ENCODE peak calls at places on chromosomes 13 and 19, in seven cellular contexts. One of them, this sample, is unnamed.

GRCh38 chr13:112818698-112819045 is 128.8 kb downstream of the ATP11A start:
- DNase-seq in OCI-LY7: no peak
- DNase-seq in lower lobe of right lung: no peak
- DNase-seq in CD8-positive, alpha-beta T cell: no peak
- DNase-seq in H1: no peak
- DNase-seq in neural progenitor cell: no peak
- DNase-seq in AG10803: no peak
- DNase-seq in this sample: no peak

GRCh38 chr13:37375724-37376123 is 222.8 kb downstream of the POSTN start:
- DNase-seq in OCI-LY7: no peak
- DNase-seq in lower lobe of right lung: no peak
- DNase-seq in CD8-positive, alpha-beta T cell: no peak
- DNase-seq in H1: no peak
- DNase-seq in neural progenitor cell: no peak
- DNase-seq in AG10803: no peak
- DNase-seq in this sample: no peak

GRCh38 chr19:17554968-17555479 is 425 bp upstream of the COLGALT1 start:
- DNase-seq in OCI-LY7: no peak
- DNase-seq in lower lobe of right lung: no peak
- DNase-seq in CD8-positive, alpha-beta T cell: no peak
- DNase-seq in H1: no peak
- DNase-seq in neural progenitor cell: no peak
- DNase-seq in AG10803: no peak
- DNase-seq in this sample: no peak

GRCh38 chr19:40565910-40566495 is 10.7 kb upstream of the SHKBP1 start:
- DNase-seq in OCI-LY7: no peak
- DNase-seq in lower lobe of right lung: no peak
- DNase-seq in CD8-positive, alpha-beta T cell: no peak
- DNase-seq in H1: no peak
- DNase-seq in neural progenitor cell: no peak
- DNase-seq in AG10803: no peak
- DNase-seq in this sample: no peak

GRCh38 chr19:55973982-55974381 is 12.6 kb upstream of the NLRP5 start:
- DNase-seq in OCI-LY7: no peak
- DNase-seq in lower lobe of right lung: no peak
- DNase-seq in CD8-positive, alpha-beta T cell: no peak
- DNase-seq in H1: no peak
- DNase-seq in neural progenitor cell: no peak
- DNase-seq in AG10803: no peak
- DNase-seq in this sample: no peak

GRCh38 chr13:99686944-99687382 is 185.7 kb downstream of the TM9SF2 start:
- DNase-seq in OCI-LY7: no peak
- DNase-seq in lower lobe of right lung: no peak
- DNase-seq in CD8-positive, alpha-beta T cell: no peak
- DNase-seq in H1: peak; percentile 84
- DNase-seq in neural progenitor cell: peak; percentile 72
- DNase-seq in AG10803: no peak
- DNase-seq in this sample: no peak

GRCh38 chr13:65400707-65401106 is 1829.4 kb downstream of the PCDH9 start:
- DNase-seq in OCI-LY7: no peak
- DNase-seq in lower lobe of right lung: no peak
- DNase-seq in CD8-positive, alpha-beta T cell: no peak
- DNase-seq in H1: no peak
- DNase-seq in neural progenitor cell: no peak
- DNase-seq in AG10803: no peak
- DNase-seq in this sample: no peak

GRCh38 chr13:51317262-51317661 is 22.2 kb upstream of the SERPINE3 start:
- DNase-seq in OCI-LY7: no peak
- DNase-seq in lower lobe of right lung: no peak
- DNase-seq in CD8-positive, alpha-beta T cell: no peak
- DNase-seq in H1: no peak
- DNase-seq in neural progenitor cell: no peak
- DNase-seq in AG10803: peak; percentile 31
- DNase-seq in this sample: no peak

GRCh38 chr13:27619711-27620376 is 485 bp downstream of the LNX2 start:
- DNase-seq in OCI-LY7: peak; percentile 68
- DNase-seq in lower lobe of right lung: peak; percentile 70
- DNase-seq in CD8-positive, alpha-beta T cell: peak; percentile 70
- DNase-seq in H1: no peak
- DNase-seq in neural progenitor cell: no peak
- DNase-seq in AG10803: peak; percentile 25
- DNase-seq in this sample: no peak

GRCh38 chr13:74869846-74870245 is 612.1 kb downstream of the TBC1D4 start:
- DNase-seq in OCI-LY7: no peak
- DNase-seq in lower lobe of right lung: no peak
- DNase-seq in CD8-positive, alpha-beta T cell: no peak
- DNase-seq in H1: no peak
- DNase-seq in neural progenitor cell: no peak
- DNase-seq in AG10803: no peak
- DNase-seq in this sample: no peak

GRCh38 chr19:46288896-46289588 is 7.8 kb upstream of the HIF3A start:
- DNase-seq in OCI-LY7: no peak
- DNase-seq in lower lobe of right lung: no peak
- DNase-seq in CD8-positive, alpha-beta T cell: no peak
- DNase-seq in H1: no peak
- DNase-seq in neural progenitor cell: no peak
- DNase-seq in AG10803: peak; percentile 74
- DNase-seq in this sample: peak; percentile 52

GRCh38 chr19:4077800-4078683 is 11.3 kb upstream of the ZBTB7A start:
- DNase-seq in OCI-LY7: peak; percentile 55
- DNase-seq in lower lobe of right lung: peak; percentile 87
- DNase-seq in CD8-positive, alpha-beta T cell: peak; percentile 70
- DNase-seq in H1: no peak
- DNase-seq in neural progenitor cell: no peak
- DNase-seq in AG10803: peak; percentile 34
- DNase-seq in this sample: no peak

GRCh38 chr19:10353793-10354391 is 14.5 kb upstream of the ICAM3 start:
- DNase-seq in OCI-LY7: peak; percentile 78
- DNase-seq in lower lobe of right lung: no peak
- DNase-seq in CD8-positive, alpha-beta T cell: no peak
- DNase-seq in H1: peak; percentile 91
- DNase-seq in neural progenitor cell: peak; percentile 95
- DNase-seq in AG10803: no peak
- DNase-seq in this sample: no peak

GRCh38 chr19:46606019-46606418 is 4.9 kb downstream of the CALM3 start:
- DNase-seq in OCI-LY7: no peak
- DNase-seq in lower lobe of right lung: peak; percentile 41
- DNase-seq in CD8-positive, alpha-beta T cell: peak; percentile 36
- DNase-seq in H1: no peak
- DNase-seq in neural progenitor cell: no peak
- DNase-seq in AG10803: no peak
- DNase-seq in this sample: no peak

GRCh38 chr13:114226699-114227323 is 7.9 kb upstream of the CDC16 start:
- DNase-seq in OCI-LY7: peak; percentile 72
- DNase-seq in lower lobe of right lung: peak; percentile 86
- DNase-seq in CD8-positive, alpha-beta T cell: peak; percentile 91
- DNase-seq in H1: peak; percentile 84
- DNase-seq in neural progenitor cell: peak; percentile 88
- DNase-seq in AG10803: peak; percentile 77
- DNase-seq in this sample: peak; percentile 15

GRCh38 chr13:110161112-110161897 is 145.7 kb downstream of the COL4A1 start:
- DNase-seq in OCI-LY7: no peak
- DNase-seq in lower lobe of right lung: peak; percentile 72
- DNase-seq in CD8-positive, alpha-beta T cell: no peak
- DNase-seq in H1: no peak
- DNase-seq in neural progenitor cell: no peak
- DNase-seq in AG10803: no peak
- DNase-seq in this sample: no peak

GRCh38 chr19:10246511-10246910 is 5.5 kb upstream of the MRPL4 start:
- DNase-seq in OCI-LY7: peak; percentile 66
- DNase-seq in lower lobe of right lung: no peak
- DNase-seq in CD8-positive, alpha-beta T cell: no peak
- DNase-seq in H1: no peak
- DNase-seq in neural progenitor cell: no peak
- DNase-seq in AG10803: no peak
- DNase-seq in this sample: no peak

GRCh38 chr19:16191216-16191908 is 6.2 kb downstream of the FAM32A start:
- DNase-seq in OCI-LY7: no peak
- DNase-seq in lower lobe of right lung: no peak
- DNase-seq in CD8-positive, alpha-beta T cell: no peak
- DNase-seq in H1: no peak
- DNase-seq in neural progenitor cell: no peak
- DNase-seq in AG10803: no peak
- DNase-seq in this sample: no peak

GRCh38 chr19:56141416-56141992 is 417 bp downstream of the ZNF444 start:
- DNase-seq in OCI-LY7: peak; percentile 25
- DNase-seq in lower lobe of right lung: no peak
- DNase-seq in CD8-positive, alpha-beta T cell: peak; percentile 57
- DNase-seq in H1: no peak
- DNase-seq in neural progenitor cell: peak; percentile 59
- DNase-seq in AG10803: no peak
- DNase-seq in this sample: no peak

GRCh38 chr13:48575014-48575413 is 42.1 kb upstream of the RCBTB2 start:
- DNase-seq in OCI-LY7: no peak
- DNase-seq in lower lobe of right lung: no peak
- DNase-seq in CD8-positive, alpha-beta T cell: no peak
- DNase-seq in H1: no peak
- DNase-seq in neural progenitor cell: no peak
- DNase-seq in AG10803: no peak
- DNase-seq in this sample: no peak

GRCh38 chr13:21976159-21976558 is 305.3 kb downstream of the FGF9 start:
- DNase-seq in OCI-LY7: no peak
- DNase-seq in lower lobe of right lung: no peak
- DNase-seq in CD8-positive, alpha-beta T cell: no peak
- DNase-seq in H1: no peak
- DNase-seq in neural progenitor cell: no peak
- DNase-seq in AG10803: no peak
- DNase-seq in this sample: no peak

DNA sequence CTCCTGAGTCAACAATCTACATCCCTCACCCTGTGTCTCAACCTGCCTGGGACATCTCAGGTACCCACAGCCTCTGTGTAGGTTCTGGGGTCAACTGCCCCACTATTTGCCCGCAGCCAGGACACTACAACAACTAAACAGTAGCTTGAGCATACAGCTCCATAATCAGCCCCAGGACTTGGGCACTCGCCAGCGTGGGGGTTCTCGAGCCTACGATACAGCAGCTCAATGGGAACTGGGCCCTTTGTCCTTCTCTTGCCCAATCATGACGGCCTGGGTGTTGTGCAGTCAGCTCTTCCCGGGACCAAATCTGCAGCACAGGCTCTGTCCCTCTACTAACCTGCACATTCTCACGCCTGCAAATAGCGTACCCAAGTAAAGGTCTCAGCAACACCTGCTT is 1.3 kb downstream of the ZNF180 start:
- DNase-seq in OCI-LY7: no peak
- DNase-seq in lower lobe of right lung: no peak
- DNase-seq in CD8-positive, alpha-beta T cell: no peak
- DNase-seq in H1: no peak
- DNase-seq in neural progenitor cell: no peak
- DNase-seq in AG10803: no peak
- DNase-seq in this sample: no peak
- H3K4me3 ChIP-seq in OCI-LY7: peak overlapping the region; percentile 86
- H3K4me3 ChIP-seq in lower lobe of right lung: no peak overlapping the region
- H3K4me3 ChIP-seq in CD8-positive, alpha-beta T cell: peak overlapping the region; percentile 90
- H3K4me3 ChIP-seq in H1: peak overlapping the region; percentile 81
- H3K4me3 ChIP-seq in neural progenitor cell: peak overlapping the region; percentile 86
- H3K4me3 ChIP-seq in AG10803: peak overlapping the region; percentile 18
- H3K4me3 ChIP-seq in this sample: no peak overlapping the region

GRCh38 chr13:49638416-49639072 is 10.2 kb downstream of the ARL11 start:
- DNase-seq in OCI-LY7: no peak
- DNase-seq in lower lobe of right lung: no peak
- DNase-seq in CD8-positive, alpha-beta T cell: no peak
- DNase-seq in H1: no peak
- DNase-seq in neural progenitor cell: no peak
- DNase-seq in AG10803: no peak
- DNase-seq in this sample: no peak

GRCh38 chr13:49633687-49634086 is 5.4 kb downstream of the ARL11 start:
- DNase-seq in OCI-LY7: no peak
- DNase-seq in lower lobe of right lung: no peak
- DNase-seq in CD8-positive, alpha-beta T cell: no peak
- DNase-seq in H1: no peak
- DNase-seq in neural progenitor cell: no peak
- DNase-seq in AG10803: no peak
- DNase-seq in this sample: no peak

GRCh38 chr13:49637989-49638388 is 9.7 kb downstream of the ARL11 start:
- DNase-seq in OCI-LY7: no peak
- DNase-seq in lower lobe of right lung: no peak
- DNase-seq in CD8-positive, alpha-beta T cell: no peak
- DNase-seq in H1: no peak
- DNase-seq in neural progenitor cell: no peak
- DNase-seq in AG10803: no peak
- DNase-seq in this sample: no peak

GRCh38 chr13:49636705-49637104 is 8.4 kb downstream of the ARL11 start:
- DNase-seq in OCI-LY7: no peak
- DNase-seq in lower lobe of right lung: no peak
- DNase-seq in CD8-positive, alpha-beta T cell: no peak
- DNase-seq in H1: no peak
- DNase-seq in neural progenitor cell: no peak
- DNase-seq in AG10803: no peak
- DNase-seq in this sample: no peak

GRCh38 chr13:49635599-49636433 is 7.5 kb downstream of the ARL11 start:
- DNase-seq in OCI-LY7: no peak
- DNase-seq in lower lobe of right lung: no peak
- DNase-seq in CD8-positive, alpha-beta T cell: peak; percentile 55
- DNase-seq in H1: peak; percentile 33
- DNase-seq in neural progenitor cell: no peak
- DNase-seq in AG10803: peak; percentile 52
- DNase-seq in this sample: no peak
- H3K4me3 ChIP-seq in OCI-LY7: no peak overlapping the region
- H3K4me3 ChIP-seq in lower lobe of right lung: peak overlapping the region; percentile 36
- H3K4me3 ChIP-seq in CD8-positive, alpha-beta T cell: peak overlapping the region; percentile 34
- H3K4me3 ChIP-seq in H1: peak overlapping the region; percentile 4
- H3K4me3 ChIP-seq in neural progenitor cell: peak overlapping the region; percentile 16
- H3K4me3 ChIP-seq in AG10803: peak overlapping the region; percentile 17
- H3K4me3 ChIP-seq in this sample: no peak overlapping the region

GRCh38 chr13:20161275-20161950 is 561 bp upstream of the GJA3 start:
- DNase-seq in OCI-LY7: peak; percentile 19
- DNase-seq in lower lobe of right lung: no peak
- DNase-seq in CD8-positive, alpha-beta T cell: peak; percentile 77
- DNase-seq in H1: no peak
- DNase-seq in neural progenitor cell: peak; percentile 53
- DNase-seq in AG10803: no peak
- DNase-seq in this sample: no peak

GRCh38 chr13:20160346-20161274 is at the start of gene GJA3:
- DNase-seq in OCI-LY7: no peak
- DNase-seq in lower lobe of right lung: no peak
- DNase-seq in CD8-positive, alpha-beta T cell: peak; percentile 77
- DNase-seq in H1: no peak
- DNase-seq in neural progenitor cell: peak; percentile 84
- DNase-seq in AG10803: peak; percentile 4
- DNase-seq in this sample: no peak

GRCh38 chr13:20157387-20157786 is 3.5 kb downstream of the GJA3 start:
- DNase-seq in OCI-LY7: no peak
- DNase-seq in lower lobe of right lung: no peak
- DNase-seq in CD8-positive, alpha-beta T cell: no peak
- DNase-seq in H1: no peak
- DNase-seq in neural progenitor cell: no peak
- DNase-seq in AG10803: no peak
- DNase-seq in this sample: no peak

GRCh38 chr13:20161951-20162300 is 1.1 kb upstream of the GJA3 start:
- DNase-seq in OCI-LY7: no peak
- DNase-seq in lower lobe of right lung: no peak
- DNase-seq in CD8-positive, alpha-beta T cell: no peak
- DNase-seq in H1: no peak
- DNase-seq in neural progenitor cell: peak; percentile 43
- DNase-seq in AG10803: no peak
- DNase-seq in this sample: no peak

GRCh38 chr13:20159646-20160345 is 1.1 kb downstream of the GJA3 start:
- DNase-seq in OCI-LY7: no peak
- DNase-seq in lower lobe of right lung: no peak
- DNase-seq in CD8-positive, alpha-beta T cell: no peak
- DNase-seq in H1: no peak
- DNase-seq in neural progenitor cell: peak; percentile 51
- DNase-seq in AG10803: no peak
- DNase-seq in this sample: no peak
- H3K4me3 ChIP-seq in OCI-LY7: no peak overlapping the region
- H3K4me3 ChIP-seq in lower lobe of right lung: no peak overlapping the region
- H3K4me3 ChIP-seq in CD8-positive, alpha-beta T cell: peak overlapping the region; percentile 71
- H3K4me3 ChIP-seq in H1: peak overlapping the region; percentile 59
- H3K4me3 ChIP-seq in neural progenitor cell: peak overlapping the region; percentile 61
- H3K4me3 ChIP-seq in AG10803: peak overlapping the region; percentile 47
- H3K4me3 ChIP-seq in this sample: peak overlapping the region; percentile 40

GRCh38 chr19:20079487-20079886 is 1.7 kb downstream of the ZNF90 start:
- DNase-seq in OCI-LY7: no peak
- DNase-seq in lower lobe of right lung: no peak
- DNase-seq in CD8-positive, alpha-beta T cell: no peak
- DNase-seq in H1: no peak
- DNase-seq in neural progenitor cell: peak; percentile 20
- DNase-seq in AG10803: no peak
- DNase-seq in this sample: no peak
- H3K4me3 ChIP-seq in OCI-LY7: peak overlapping the region; percentile 80
- H3K4me3 ChIP-seq in lower lobe of right lung: peak overlapping the region; percentile 60
- H3K4me3 ChIP-seq in CD8-positive, alpha-beta T cell: no peak overlapping the region
- H3K4me3 ChIP-seq in H1: peak overlapping the region; percentile 95
- H3K4me3 ChIP-seq in neural progenitor cell: peak overlapping the region; percentile 80
- H3K4me3 ChIP-seq in AG10803: no peak overlapping the region
- H3K4me3 ChIP-seq in this sample: no peak overlapping the region